ENCODE peak calls at places on chromosomes 2 and 18, in five cellular contexts. P is brain microvascular endothelial cell; D is CD8-positive, alpha-beta T cell; O is pancreas; H is heart right ventricle. E is an unnamed sample. For H3K27me3, the result is how much of the 10 kb centered on the place peaks cover.

GRCh38 chr2:62672601-62673000 is 32.9 kb upstream of the EHBP1 start:
- DNase-seq in O (no peak), P (peak), D (no peak), H (no peak), E (no peak)

GRCh38 chr2:214005337-214005736 is 405.5 kb upstream of the VWC2L start:
- DNase-seq in D (no peak), O (no peak), P (peak), H (no peak), E (no peak)

GRCh38 chr2:229339613-229340012 is 68.5 kb upstream of the PID1 start:
- DNase-seq in O (no peak), D (no peak), P (no peak), H (no peak), E (no peak)

GRCh38 chr2:182668671-182669070 is 47.4 kb upstream of the DNAJC10 start:
- DNase-seq in O (peak), P (no peak), D (no peak), H (no peak), E (no peak)

GRCh38 chr2:235263205-235264120 is 230.4 kb upstream of the AGAP1 start:
- DNase-seq in H (peak), P (peak), D (no peak), O (no peak), E (no peak)

GRCh38 chr2:128468186-128468585 is 149.5 kb upstream of the HS6ST1 start:
- DNase-seq in D (no peak), O (no peak), P (no peak), H (no peak), E (no peak)

GRCh38 chr2:621303-622099 is 55.7 kb downstream of the TMEM18 start:
- DNase-seq in P (no peak), O (no peak), D (no peak), H (no peak), E (no peak)

GRCh38 chr2:233063269-233063975 is 3.3 kb downstream of the INPP5D start:
- DNase-seq in D (no peak), H (no peak), O (no peak), P (no peak), E (peak)

GRCh38 chr18:27428716-27429475 is 243.8 kb upstream of the CHST9 start:
- DNase-seq in H (no peak), D (no peak), O (no peak), P (no peak), E (no peak)

GRCh38 chr2:120436460-120436739 is 90.5 kb downstream of the INHBB start:
- DNase-seq in H (no peak), O (peak), D (no peak), P (no peak), E (no peak)

GRCh38 chr2:241775223-241776177 is 1.1 kb upstream of the GAL3ST2 start:
- DNase-seq in P (no peak), O (peak), H (no peak), D (no peak), E (no peak)

GRCh38 chr2:224286923-224287322 is 115.0 kb downstream of the FAM124B start:
- DNase-seq in D (no peak), O (no peak), H (no peak), P (no peak), E (no peak)

GRCh38 chr2:172931256-172931894 is 144.3 kb upstream of the MAP3K20 start:
- DNase-seq in D (no peak), P (peak), O (no peak), H (peak), E (no peak)

GRCh38 chr2:145413261-145413660 is 893.3 kb upstream of the ZEB2 start:
- DNase-seq in H (no peak), O (no peak), D (no peak), P (no peak), E (no peak)

GRCh38 chr2:113894156-113894743 is 4.4 kb downstream of the ACTR3 start:
- DNase-seq in O (no peak), P (peak), D (no peak), H (no peak), E (no peak)

GRCh38 chr2:38467768-38468463 is 90.8 kb upstream of the ATL2 start:
- DNase-seq in H (no peak), D (no peak), P (no peak), O (no peak), E (no peak)

DNA sequence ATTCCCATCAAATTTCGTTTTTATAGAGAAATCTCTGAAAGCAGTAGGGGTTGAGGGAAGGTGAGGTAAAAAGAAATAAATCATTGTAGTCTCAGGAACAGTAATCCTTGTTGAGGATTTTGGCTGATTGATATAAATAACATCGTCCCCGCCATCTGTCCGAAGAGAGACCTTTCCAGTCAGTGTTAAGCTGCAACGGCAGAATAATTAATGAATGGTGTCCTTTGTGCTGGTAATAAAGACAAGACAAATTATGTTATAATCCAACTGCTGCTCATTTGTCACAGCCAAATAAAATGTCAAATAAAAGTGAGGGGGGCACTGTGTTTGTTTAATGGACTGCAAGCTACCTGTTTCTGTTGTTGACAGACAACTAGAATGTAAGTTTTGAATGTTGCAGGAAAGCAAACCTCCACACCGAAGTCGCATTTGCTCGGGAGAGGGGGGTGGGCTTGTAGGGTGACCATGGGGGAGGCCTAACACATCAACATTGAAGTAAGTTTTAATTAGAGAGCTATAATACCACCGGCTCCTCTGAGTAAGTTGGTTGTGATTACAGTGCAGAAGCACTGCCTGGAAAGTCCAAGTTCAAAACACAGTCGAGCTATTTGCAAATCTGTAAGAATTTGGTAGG is 555.6 kb downstream of the ARHGAP15 start:
- DNase-seq in H (no peak), P (no peak), O (no peak), D (no peak), E (no peak)
- H3K4me3 ChIP-seq in H (no peak), P (no peak), O (no peak), D (no peak), E (no peak)

GRCh38 chr18:69495841-69496533 is 95.3 kb downstream of the DOK6 start:
- DNase-seq in O (peak), H (no peak), P (no peak), D (no peak), E (no peak)

GRCh38 chr18:69492861-69493260 is 92.2 kb downstream of the DOK6 start:
- DNase-seq in P (no peak), O (no peak), D (no peak), H (no peak), E (no peak)

GRCh38 chr18:69494841-69495240 is 94.2 kb downstream of the DOK6 start:
- DNase-seq in H (no peak), O (no peak), D (no peak), P (no peak), E (no peak)

GRCh38 chr18:69491576-69491975 is 90.9 kb downstream of the DOK6 start:
- DNase-seq in H (no peak), P (no peak), O (no peak), D (no peak), E (no peak)

GRCh38 chr18:69495338-69495737 is 94.7 kb downstream of the DOK6 start:
- DNase-seq in P (no peak), O (peak), D (no peak), H (no peak), E (no peak)
- TF ChIP-seq CTCF in P (no peak), O (no peak), D (no peak), H (no peak), E (no peak)

DNA sequence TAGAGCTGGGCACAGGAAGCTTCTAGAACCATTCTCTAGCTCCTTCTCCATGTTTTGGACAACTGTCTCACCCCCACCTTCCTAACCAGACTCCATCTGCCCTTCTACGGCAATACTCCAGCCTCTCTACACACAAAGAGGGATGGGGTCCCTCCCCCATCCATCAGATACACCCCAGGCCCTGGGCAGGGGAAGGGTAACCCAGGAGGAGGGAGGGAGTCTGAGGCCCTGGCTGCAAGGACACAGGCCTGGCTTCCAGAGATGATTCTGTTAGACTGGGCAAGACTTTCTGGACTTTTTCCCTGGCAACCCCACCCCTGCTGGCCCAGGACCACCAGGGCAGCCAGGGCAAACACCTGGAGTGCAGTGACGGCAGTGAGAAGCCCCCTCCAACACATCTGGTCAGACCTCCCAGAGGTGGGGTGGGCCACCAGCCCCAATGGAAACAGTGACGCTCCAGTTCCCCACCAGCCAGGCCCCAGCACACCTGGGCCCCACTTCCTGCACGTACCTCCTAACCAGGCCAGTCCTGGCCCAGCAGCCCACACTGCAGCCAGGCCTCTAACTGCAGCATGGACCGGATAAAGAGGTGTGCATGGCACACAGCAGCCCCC is 6.5 kb downstream of the CYP26B1 start:
- DNase-seq in O (peak), H (peak), P (no peak), D (no peak), E (no peak)
- H3K27me3 ChIP-seq in O (under half), H (under half), P (under half), D (under half), E (under half)

DNA sequence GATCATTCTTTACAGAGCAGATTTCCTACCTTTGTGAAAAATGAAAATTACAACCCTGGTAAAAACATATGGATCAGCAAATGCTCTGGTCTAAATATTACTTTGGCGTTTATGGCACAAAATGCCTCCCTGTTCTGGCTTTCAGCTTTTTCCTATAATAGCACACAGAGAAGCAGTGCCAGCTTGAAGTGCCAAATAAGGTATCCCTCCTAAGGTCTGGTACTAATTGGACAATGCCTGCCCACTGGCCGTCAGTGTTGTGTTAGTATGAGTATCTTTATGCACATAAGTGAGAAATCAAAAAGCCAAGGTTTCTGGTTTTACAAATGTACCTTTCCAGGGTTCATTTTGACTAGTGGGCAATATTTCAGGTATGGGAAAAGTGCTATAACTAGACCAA is 1293.7 kb upstream of the FAM98A start:
- DNase-seq in P (no peak), H (peak), D (no peak), O (no peak), E (no peak)
- H3K4me3 ChIP-seq in P (no peak), H (no peak), D (no peak), O (no peak), E (no peak)

GRCh38 chr2:207768168-207768890 is 1.4 kb downstream of the FZD5 start:
- DNase-seq in D (no peak), H (peak), P (no peak), O (peak), E (peak)

GRCh38 chr2:207767461-207768167 is 2.1 kb downstream of the FZD5 start:
- DNase-seq in P (no peak), D (no peak), H (no peak), O (peak), E (peak)

GRCh38 chr2:207765960-207766582 is 3.6 kb downstream of the FZD5 start:
- DNase-seq in O (no peak), P (no peak), D (no peak), H (no peak), E (no peak)

GRCh38 chr2:207765541-207765940 is 4.2 kb downstream of the FZD5 start:
- DNase-seq in H (no peak), O (no peak), D (no peak), P (no peak), E (no peak)

GRCh38 chr2:207766697-207767460 is 2.8 kb downstream of the FZD5 start:
- DNase-seq in O (peak), H (no peak), D (no peak), P (no peak), E (peak)
- TF ChIP-seq CTCF in O (no peak), H (no peak), D (no peak), P (no peak), E (no peak)

GRCh38 chr2:152100961-152101360 is 2.1 kb upstream of the CACNB4 start:
- DNase-seq in O (no peak), H (no peak), D (no peak), P (no peak), E (no peak)
- H3K27me3 ChIP-seq in O (under half), H (under half), D (under half), P (under half), E (under half)

GRCh38 chr18:79068299-79068945 is 772 bp upstream of the ATP9B start:
- DNase-seq in D (peak), H (no peak), P (peak), O (no peak), E (no peak)
- H3K4me3 ChIP-seq in D (peak), H (peak), P (peak), O (peak), E (peak)